ENCODE peak calls at places on chromosomes 11 and 22, in eight cellular contexts. A, E, K, L, T, S, V and P are unnamed samples.

GRCh38 chr22:45308624-45309421 is 911 bp upstream of the FAM118A start:
- DNase-seq in A (no peak), E (no peak), K (no peak), L (no peak), T (no peak), S (no peak), V (peak), P (no peak)

GRCh38 chr11:72037554-72038311 is 39.0 kb downstream of the IL18BP start:
- DNase-seq in A (peak), E (no peak), K (no peak), L (no peak), T (no peak), S (no peak), V (no peak), P (no peak)

GRCh38 chr11:12467610-12468009 is 90.2 kb downstream of the PARVA start:
- DNase-seq in A (no peak), E (no peak), K (no peak), L (no peak), T (no peak), S (no peak), V (no peak), P (no peak)

GRCh38 chr11:69008774-69009440 is 4.1 kb downstream of the MRGPRF start:
- DNase-seq in A (peak), E (no peak), K (peak), L (peak), T (peak), S (peak), V (no peak), P (peak)

GRCh38 chr22:20810645-20811044 is 36.7 kb downstream of the SERPIND1 start:
- DNase-seq in A (no peak), E (peak), K (no peak), L (no peak), T (no peak), S (no peak), V (no peak), P (no peak)

GRCh38 chr11:19967796-19968195 is 192.5 kb downstream of the DBX1 start:
- DNase-seq in A (no peak), E (no peak), K (no peak), L (no peak), T (no peak), S (no peak), V (no peak), P (no peak)

GRCh38 chr22:45664136-45664646 is 7.4 kb upstream of the ATXN10 start:
- DNase-seq in A (no peak), E (no peak), K (no peak), L (peak), T (no peak), S (no peak), V (no peak), P (no peak)

GRCh38 chr11:104089481-104089880 is 53.0 kb downstream of the DDI1 start:
- DNase-seq in A (no peak), E (no peak), K (no peak), L (no peak), T (no peak), S (no peak), V (no peak), P (no peak)

GRCh38 chr22:29617922-29618629 is 14.6 kb downstream of the NF2 start:
- DNase-seq in A (no peak), E (no peak), K (no peak), L (no peak), T (no peak), S (peak), V (no peak), P (no peak)

GRCh38 chr11:62267576-62267975 is 2.4 kb upstream of the SCGB2A2 start:
- DNase-seq in A (no peak), E (no peak), K (no peak), L (no peak), T (no peak), S (no peak), V (no peak), P (no peak)

GRCh38 chr11:8922691-8923090 is 10.1 kb downstream of the C11orf16 start:
- DNase-seq in A (no peak), E (no peak), K (no peak), L (no peak), T (no peak), S (no peak), V (no peak), P (no peak)

GRCh38 chr22:40567106-40567505 is 69.4 kb downstream of the MRTFA start:
- DNase-seq in A (no peak), E (no peak), K (no peak), L (peak), T (no peak), S (peak), V (no peak), P (no peak)

GRCh38 chr11:113334183-113334582 is 19.8 kb downstream of the TTC12 start:
- DNase-seq in A (no peak), E (no peak), K (no peak), L (no peak), T (no peak), S (no peak), V (no peak), P (no peak)

GRCh38 chr11:73578786-73579185 is 19.1 kb downstream of the FAM168A start:
- DNase-seq in A (no peak), E (no peak), K (no peak), L (no peak), T (no peak), S (no peak), V (no peak), P (no peak)

GRCh38 chr22:19870153-19871022 is 15.7 kb upstream of the GNB1L start:
- DNase-seq in A (peak), E (no peak), K (peak), L (no peak), T (peak), S (no peak), V (no peak), P (peak)

GRCh38 chr22:25221790-25222189 is 2.4 kb downstream of the CRYBB2 start:
- DNase-seq in A (no peak), E (no peak), K (no peak), L (no peak), T (no peak), S (no peak), V (no peak), P (no peak)

GRCh38 chr11:697028-697491 is 1.4 kb downstream of the TMEM80 start:
- DNase-seq in A (no peak), E (no peak), K (no peak), L (no peak), T (no peak), S (peak), V (no peak), P (no peak)

GRCh38 chr22:37233751-37234631 is 10.1 kb downstream of the RAC2 start:
- DNase-seq in A (no peak), E (no peak), K (no peak), L (no peak), T (no peak), S (no peak), V (no peak), P (no peak)

GRCh38 chr11:46524201-46524600 is 69.6 kb downstream of the AMBRA1 start:
- DNase-seq in A (no peak), E (no peak), K (no peak), L (no peak), T (no peak), S (no peak), V (no peak), P (no peak)

GRCh38 chr11:110525883-110526282 is 96.1 kb downstream of the FDX1 start:
- DNase-seq in A (peak), E (no peak), K (peak), L (no peak), T (no peak), S (peak), V (no peak), P (no peak)

GRCh38 chr11:19220903-19221682 is 19.3 kb upstream of the CSRP3 start:
- DNase-seq in A (no peak), E (no peak), K (no peak), L (no peak), T (no peak), S (no peak), V (no peak), P (no peak)

GRCh38 chr22:23306438-23306921 is 126.2 kb downstream of the BCR start:
- DNase-seq in A (no peak), E (no peak), K (peak), L (no peak), T (peak), S (peak), V (no peak), P (peak)

GRCh38 chr11:19193916-19194315 is 7.9 kb downstream of the CSRP3 start:
- DNase-seq in A (no peak), E (no peak), K (no peak), L (no peak), T (no peak), S (no peak), V (no peak), P (no peak)

GRCh38 chr22:25235547-25236290 is 16.3 kb downstream of the CRYBB2 start:
- DNase-seq in A (peak), E (peak), K (peak), L (peak), T (peak), S (peak), V (peak), P (peak)

GRCh38 chr11:46808804-46809431 is 37.2 kb downstream of the CKAP5 start:
- DNase-seq in A (no peak), E (no peak), K (no peak), L (peak), T (no peak), S (peak), V (peak), P (no peak)

GRCh38 chr11:62923634-62924411 is 2.7 kb upstream of the CHRM1 start:
- DNase-seq in A (no peak), E (peak), K (no peak), L (no peak), T (no peak), S (no peak), V (peak), P (no peak)

GRCh38 chr11:13013054-13013488 is 4.0 kb downstream of the RASSF10 start:
- DNase-seq in A (no peak), E (no peak), K (no peak), L (no peak), T (no peak), S (no peak), V (no peak), P (no peak)

GRCh38 chr11:35141538-35141937 is 2.6 kb downstream of the CD44 start:
- DNase-seq in A (peak), E (no peak), K (no peak), L (no peak), T (peak), S (no peak), V (no peak), P (peak)

GRCh38 chr11:97445561-97445960 is 1055.7 kb downstream of the JRKL start:
- DNase-seq in A (no peak), E (no peak), K (no peak), L (no peak), T (no peak), S (no peak), V (peak), P (no peak)

GRCh38 chr11:97454988-97455387 is 1065.2 kb downstream of the JRKL start:
- DNase-seq in A (no peak), E (no peak), K (no peak), L (no peak), T (no peak), S (no peak), V (peak), P (no peak)

GRCh38 chr11:97451441-97451840 is 1061.6 kb downstream of the JRKL start:
- DNase-seq in A (no peak), E (no peak), K (no peak), L (no peak), T (no peak), S (no peak), V (no peak), P (no peak)
- H3K4me3 ChIP-seq in A (no peak), E (no peak), K (no peak), L (no peak), T (no peak), S (no peak), V (no peak), P (no peak)

GRCh38 chr22:31178859-31179258 is 18.9 kb downstream of the RNF185 start:
- DNase-seq in A (no peak), E (no peak), K (no peak), L (no peak), T (no peak), S (no peak), V (no peak), P (no peak)

GRCh38 chr22:31179345-31179744 is 19.4 kb downstream of the RNF185 start:
- DNase-seq in A (no peak), E (no peak), K (no peak), L (peak), T (no peak), S (peak), V (no peak), P (no peak)

GRCh38 chr22:31173386-31174145 is 13.6 kb downstream of the RNF185 start:
- DNase-seq in A (no peak), E (no peak), K (no peak), L (peak), T (no peak), S (peak), V (no peak), P (no peak)

GRCh38 chr22:31177420-31178162 is 17.6 kb downstream of the RNF185 start:
- DNase-seq in A (no peak), E (no peak), K (no peak), L (peak), T (no peak), S (peak), V (no peak), P (no peak)

DNA sequence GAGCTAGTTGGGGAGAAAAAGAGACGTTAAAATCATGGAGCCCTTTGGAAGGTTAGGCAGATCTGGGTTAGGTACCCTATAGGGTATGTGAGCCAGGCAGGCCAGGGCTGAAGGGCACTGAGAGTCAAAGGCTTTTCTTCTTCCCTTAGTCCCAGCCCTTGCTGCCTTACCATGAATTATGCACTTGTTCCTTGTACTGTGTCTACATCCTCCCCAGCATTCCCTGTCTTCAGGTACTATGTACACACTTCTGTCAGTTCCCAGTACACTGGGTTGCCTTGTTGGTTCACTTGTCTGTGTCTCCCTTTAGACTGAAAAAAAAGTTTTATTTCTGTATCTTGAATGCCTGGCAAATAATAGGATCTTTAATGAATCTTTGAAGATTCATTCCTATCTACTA is 16.9 kb downstream of the RNF185 start:
- DNase-seq in A (no peak), E (no peak), K (no peak), L (peak), T (no peak), S (no peak), V (no peak), P (no peak)
- H3K27ac ChIP-seq in A (peak), E (no peak), K (no peak), L (peak), T (no peak), S (peak), V (no peak), P (peak)

GRCh38 chr11:3161309-3161708 is 3.8 kb downstream of the OSBPL5 start:
- DNase-seq in A (no peak), E (no peak), K (no peak), L (no peak), T (no peak), S (no peak), V (no peak), P (peak)

GRCh38 chr11:3159296-3160190 is 5.6 kb downstream of the OSBPL5 start:
- DNase-seq in A (peak), E (no peak), K (peak), L (no peak), T (no peak), S (no peak), V (no peak), P (peak)

GRCh38 chr11:3158821-3159220 is 6.3 kb downstream of the OSBPL5 start:
- DNase-seq in A (peak), E (no peak), K (no peak), L (no peak), T (no peak), S (no peak), V (no peak), P (peak)

GRCh38 chr11:3161720-3162409 is 3.2 kb downstream of the OSBPL5 start:
- DNase-seq in A (no peak), E (no peak), K (no peak), L (no peak), T (no peak), S (no peak), V (no peak), P (peak)

GRCh38 chr11:3160252-3161031 is 4.7 kb downstream of the OSBPL5 start:
- DNase-seq in A (peak), E (no peak), K (peak), L (peak), T (peak), S (peak), V (peak), P (peak)
- H3K4me3 ChIP-seq in A (peak), E (no peak), K (peak), L (peak), T (peak), S (peak), V (peak), P (peak)

GRCh38 chr11:125281831-125282595 is 117.5 kb downstream of the PKNOX2 start:
- DNase-seq in A (no peak), E (no peak), K (no peak), L (no peak), T (no peak), S (no peak), V (no peak), P (no peak)
- H3K27ac ChIP-seq in A (peak), E (no peak), K (no peak), L (no peak), T (no peak), S (no peak), V (no peak), P (no peak)